ENCODE peak calls at places on chromosomes 3 and 15, in seven cellular contexts. E, C, U, F, Z, K and P are unnamed samples.
A peak's percentile ranks its signal among the peaks of the same experiment; 100 is the strongest.

GRCh38 chr15:85749261-85750151 is 45.2 kb downstream of the KLHL25 start:
- DNase-seq in E (no peak), C (peak; percentile 48), U (peak; percentile 67), F (no peak), Z (peak; percentile 8), K (no peak), P (no peak)

GRCh38 chr15:27324871-27325270 is 353.9 kb downstream of the GABRG3 start:
- DNase-seq in E (no peak), C (no peak), U (no peak), F (no peak), Z (no peak), K (no peak), P (no peak)

GRCh38 chr3:69723389-69723788 is 15.9 kb upstream of the MITF start:
- DNase-seq in E (no peak), C (no peak), U (no peak), F (no peak), Z (no peak), K (no peak), P (no peak)

GRCh38 chr3:13710251-13710650 is 161.3 kb downstream of the FBLN2 start:
- DNase-seq in E (no peak), C (peak; percentile 5), U (no peak), F (no peak), Z (no peak), K (no peak), P (no peak)

GRCh38 chr3:164458986-164459385 is 619.3 kb downstream of the SI start:
- DNase-seq in E (no peak), C (no peak), U (no peak), F (no peak), Z (no peak), K (no peak), P (peak; percentile 1)

GRCh38 chr3:191094057-191094456 is 105.0 kb upstream of the OSTN start:
- DNase-seq in E (peak; percentile 66), C (no peak), U (no peak), F (no peak), Z (peak; percentile 89), K (no peak), P (peak; percentile 47)

GRCh38 chr3:144187531-144188230 is 216.1 kb downstream of the DIPK2A start:
- DNase-seq in E (no peak), C (no peak), U (no peak), F (no peak), Z (peak; percentile 21), K (no peak), P (peak; percentile 75)

GRCh38 chr15:57654136-57654845 is 52.2 kb upstream of the POLR2M start:
- DNase-seq in E (peak; percentile 31), C (no peak), U (no peak), F (no peak), Z (peak; percentile 27), K (no peak), P (peak; percentile 90)

GRCh38 chr15:26662226-26662750 is 110.6 kb downstream of the GABRB3 start:
- DNase-seq in E (no peak), C (no peak), U (no peak), F (peak; percentile 1), Z (no peak), K (no peak), P (no peak)

GRCh38 chr3:98699132-98699531 is 64.0 kb upstream of the ST3GAL6 start:
- DNase-seq in E (peak; percentile 54), C (no peak), U (no peak), F (no peak), Z (peak; percentile 48), K (no peak), P (no peak)

GRCh38 chr3:186241910-186242821 is 119.9 kb downstream of the DGKG start:
- DNase-seq in E (peak; percentile 36), C (peak; percentile 80), U (peak; percentile 67), F (peak; percentile 78), Z (peak; percentile 82), K (peak; percentile 77), P (peak; percentile 39)

GRCh38 chr3:143826296-143826695 is 22.0 kb downstream of the SLC9A9 start:
- DNase-seq in E (no peak), C (no peak), U (no peak), F (no peak), Z (no peak), K (no peak), P (no peak)

GRCh38 chr15:38401716-38402115 is 52.2 kb upstream of the FAM98B start:
- DNase-seq in E (no peak), C (no peak), U (no peak), F (no peak), Z (no peak), K (no peak), P (no peak)

GRCh38 chr3:63809607-63810006 is 9.5 kb upstream of the C3orf49 start:
- DNase-seq in E (peak; percentile 90), C (peak; percentile 48), U (no peak), F (no peak), Z (peak; percentile 47), K (no peak), P (peak; percentile 31)

GRCh38 chr15:93017521-93017920 is 71.5 kb downstream of the RGMA start:
- DNase-seq in E (no peak), C (no peak), U (no peak), F (no peak), Z (no peak), K (no peak), P (no peak)

GRCh38 chr15:99614749-99615288 is 49.0 kb downstream of the MEF2A start:
- DNase-seq in E (no peak), C (no peak), U (no peak), F (no peak), Z (no peak), K (no peak), P (no peak)

GRCh38 chr3:76370749-76371148 is 585.4 kb upstream of the ZNF717 start:
- DNase-seq in E (no peak), C (no peak), U (no peak), F (no peak), Z (peak; percentile 62), K (no peak), P (no peak)

GRCh38 chr3:76365284-76365683 is 579.9 kb upstream of the ZNF717 start:
- DNase-seq in E (no peak), C (no peak), U (no peak), F (no peak), Z (peak; percentile 11), K (no peak), P (peak; percentile 11)

GRCh38 chr3:76372497-76372896 is 587.1 kb upstream of the ZNF717 start:
- DNase-seq in E (no peak), C (no peak), U (no peak), F (no peak), Z (peak; percentile 80), K (no peak), P (peak; percentile 8)

GRCh38 chr3:76367281-76367680 is 581.9 kb upstream of the ZNF717 start:
- DNase-seq in E (no peak), C (no peak), U (no peak), F (no peak), Z (peak; percentile 85), K (no peak), P (peak; percentile 14)

GRCh38 chr3:76369170-76369569 is 583.8 kb upstream of the ZNF717 start:
- DNase-seq in E (no peak), C (no peak), U (no peak), F (no peak), Z (peak; percentile 69), K (no peak), P (peak; percentile 43)
- TF ChIP-seq CTCF in E (no peak), C (no peak), U (peak; percentile 55), F (no peak), Z (peak; percentile 68), K (peak; percentile 18), P (no peak)

GRCh38 chr15:78419331-78419730 is 18.7 kb upstream of the IREB2 start:
- DNase-seq in E (no peak), C (no peak), U (no peak), F (no peak), Z (no peak), K (no peak), P (no peak)

GRCh38 chr15:78414608-78415250 is 23.3 kb upstream of the IREB2 start:
- DNase-seq in E (no peak), C (no peak), U (no peak), F (no peak), Z (no peak), K (no peak), P (no peak)

GRCh38 chr15:78418681-78419080 is 19.3 kb upstream of the IREB2 start:
- DNase-seq in E (no peak), C (no peak), U (no peak), F (no peak), Z (no peak), K (no peak), P (no peak)

GRCh38 chr15:78418239-78418638 is 19.8 kb upstream of the IREB2 start:
- DNase-seq in E (no peak), C (no peak), U (no peak), F (no peak), Z (peak; percentile 9), K (no peak), P (peak; percentile 18)

DNA sequence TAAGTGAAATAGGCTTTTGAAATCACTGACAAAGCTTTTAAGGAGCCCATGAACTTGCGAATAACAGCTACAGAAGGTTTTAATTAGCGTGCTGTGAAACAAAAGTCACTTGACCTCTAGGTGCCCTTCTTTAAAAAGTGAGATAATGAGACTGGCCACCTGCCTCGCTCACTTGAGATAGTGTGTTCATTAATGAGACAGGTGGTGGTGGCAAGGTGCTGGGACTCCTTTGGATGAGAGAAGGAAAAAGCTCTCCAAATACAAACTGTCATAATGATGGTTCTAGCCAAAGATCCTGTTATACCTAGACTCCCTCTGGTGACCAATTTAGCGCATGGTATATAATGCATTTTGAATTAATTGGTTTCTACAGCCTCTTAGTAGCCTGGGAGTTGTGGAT is 22.7 kb upstream of the IREB2 start:
- DNase-seq in E (peak; percentile 41), C (no peak), U (no peak), F (no peak), Z (no peak), K (no peak), P (peak; percentile 57)
- TF ChIP-seq CTCF in E (peak; percentile 68), C (peak; percentile 61), U (peak; percentile 45), F (peak; percentile 46), Z (peak; percentile 38), K (no peak), P (peak; percentile 26)

DNA sequence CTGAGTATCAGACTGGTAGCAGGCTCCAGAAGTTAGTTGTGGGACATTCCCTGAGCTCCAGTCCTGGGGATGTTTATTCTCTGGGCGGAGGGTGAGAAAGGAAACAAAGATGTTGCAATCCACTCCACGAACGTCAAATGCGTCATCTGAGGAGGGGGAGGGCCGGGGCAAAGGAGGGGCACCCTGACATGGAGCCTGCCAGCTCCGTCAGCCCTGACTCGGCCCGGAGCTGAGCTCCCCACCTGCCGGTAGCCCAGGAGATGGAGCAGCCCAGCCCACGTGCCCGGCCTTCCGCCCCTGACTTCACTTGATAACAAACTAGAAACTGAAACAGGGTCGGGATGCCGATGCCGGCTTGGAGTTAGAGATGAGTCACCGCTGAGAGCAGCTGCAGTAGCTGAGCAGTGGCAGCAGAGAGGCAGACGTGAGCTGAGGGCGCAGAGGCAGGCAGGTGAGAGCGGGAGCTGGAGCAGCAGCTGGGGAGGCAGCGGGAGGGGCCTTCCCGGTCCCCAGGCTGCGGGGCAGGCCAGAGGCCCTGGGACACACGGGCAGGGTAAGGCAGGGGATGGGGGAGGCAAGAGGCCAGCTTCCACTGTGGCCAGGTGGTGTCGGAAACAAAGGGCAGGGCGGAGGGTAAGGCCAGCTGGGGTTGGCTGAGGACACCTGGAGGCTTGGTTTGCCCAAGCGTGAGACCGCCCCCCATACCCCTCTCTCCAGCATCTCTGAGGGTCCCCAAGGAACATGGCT is at the start of gene ISG20:
- DNase-seq in E (peak; percentile 97), C (peak; percentile 98), U (peak; percentile 86), F (peak; percentile 97), Z (peak; percentile 99), K (peak; percentile 92), P (peak; percentile 99)
- TF ChIP-seq CTCF in E (peak; percentile 69), C (peak; percentile 67), U (peak; percentile 51), F (peak; percentile 60), Z (peak; percentile 57), K (peak; percentile 44), P (peak; percentile 49)

GRCh38 chr3:58333206-58334012 is 717 bp downstream of the PXK start:
- DNase-seq in E (no peak), C (peak; percentile 57), U (no peak), F (peak; percentile 75), Z (no peak), K (peak; percentile 68), P (no peak)
- TF ChIP-seq CTCF in E (peak; percentile 17), C (no peak), U (no peak), F (peak; percentile 72), Z (no peak), K (peak; percentile 40), P (no peak)